ENCODE peak calls at places on chromosomes 3 and 15, in seven cellular contexts. J is OCI-LY7, M is K562, E is AG10803, G is endothelial cell, W is NB4, V is suprapubic skin. B is an unnamed sample.

GRCh38 chr15:39140060-39140604 is 440.7 kb upstream of the THBS1 start:
- DNase-seq in J (no peak), M (peak), E (peak), G (peak), W (no peak), V (no peak), B (peak)

GRCh38 chr15:40150163-40150925 is 10.5 kb upstream of the BUB1B start:
- DNase-seq in J (no peak), M (no peak), E (peak), G (no peak), W (peak), V (no peak), B (no peak)

GRCh38 chr15:38323895-38324294 is 71.3 kb downstream of the SPRED1 start:
- DNase-seq in J (no peak), M (peak), E (no peak), G (no peak), W (no peak), V (no peak), B (no peak)

GRCh38 chr3:196886175-196886574 is 18.5 kb downstream of the SENP5 start:
- DNase-seq in J (no peak), M (no peak), E (no peak), G (no peak), W (no peak), V (no peak), B (no peak)

GRCh38 chr3:120432105-120432860 is 18.5 kb downstream of the FSTL1 start:
- DNase-seq in J (no peak), M (no peak), E (peak), G (no peak), W (no peak), V (peak), B (no peak)

GRCh38 chr15:51864408-51865056 is 35.1 kb downstream of the TMOD3 start:
- DNase-seq in J (no peak), M (no peak), E (peak), G (no peak), W (no peak), V (no peak), B (no peak)

GRCh38 chr15:85044251-85044853 is 62.7 kb downstream of the PDE8A start:
- DNase-seq in J (peak), M (no peak), E (peak), G (peak), W (peak), V (no peak), B (no peak)

GRCh38 chr3:194637066-194637465 is 3.8 kb upstream of the TMEM44 start:
- DNase-seq in J (no peak), M (no peak), E (no peak), G (no peak), W (no peak), V (no peak), B (no peak)

GRCh38 chr3:66797916-66798560 is 200.1 kb upstream of the KBTBD8 start:
- DNase-seq in J (no peak), M (no peak), E (peak), G (peak), W (no peak), V (no peak), B (peak)

GRCh38 chr15:68598171-68599152 is 19.7 kb downstream of the CORO2B start:
- DNase-seq in J (no peak), M (no peak), E (peak), G (no peak), W (no peak), V (no peak), B (no peak)

GRCh38 chr3:187966636-187967035 is 187.3 kb upstream of the LPP start:
- DNase-seq in J (peak), M (no peak), E (no peak), G (no peak), W (no peak), V (no peak), B (no peak)

GRCh38 chr15:89630260-89630659 is 25.0 kb downstream of the KIF7 start:
- DNase-seq in J (no peak), M (no peak), E (no peak), G (no peak), W (no peak), V (peak), B (no peak)

GRCh38 chr3:17632401-17633100 is 109.9 kb downstream of the TBC1D5 start:
- DNase-seq in J (no peak), M (peak), E (peak), G (no peak), W (peak), V (no peak), B (no peak)

GRCh38 chr15:56327721-56328502 is 37.3 kb upstream of the TEX9 start:
- DNase-seq in J (no peak), M (no peak), E (peak), G (no peak), W (no peak), V (peak), B (no peak)

GRCh38 chr15:35519536-35520149 is 26.3 kb downstream of the DPH6 start:
- DNase-seq in J (peak), M (no peak), E (peak), G (peak), W (peak), V (no peak), B (no peak)

GRCh38 chr15:75454471-75455418 is 3.3 kb upstream of the SIN3A start:
- DNase-seq in J (peak), M (peak), E (peak), G (peak), W (peak), V (peak), B (peak)

GRCh38 chr3:30894521-30895289 is at the start of gene GADL1:
- DNase-seq in J (no peak), M (peak), E (peak), G (peak), W (peak), V (no peak), B (peak)

GRCh38 chr3:110878692-110879091 is 192.9 kb upstream of the NECTIN3 start:
- DNase-seq in J (no peak), M (no peak), E (no peak), G (no peak), W (no peak), V (no peak), B (no peak)

GRCh38 chr3:110886514-110886913 is 185.1 kb upstream of the NECTIN3 start:
- DNase-seq in J (no peak), M (no peak), E (peak), G (no peak), W (no peak), V (no peak), B (no peak)

DNA sequence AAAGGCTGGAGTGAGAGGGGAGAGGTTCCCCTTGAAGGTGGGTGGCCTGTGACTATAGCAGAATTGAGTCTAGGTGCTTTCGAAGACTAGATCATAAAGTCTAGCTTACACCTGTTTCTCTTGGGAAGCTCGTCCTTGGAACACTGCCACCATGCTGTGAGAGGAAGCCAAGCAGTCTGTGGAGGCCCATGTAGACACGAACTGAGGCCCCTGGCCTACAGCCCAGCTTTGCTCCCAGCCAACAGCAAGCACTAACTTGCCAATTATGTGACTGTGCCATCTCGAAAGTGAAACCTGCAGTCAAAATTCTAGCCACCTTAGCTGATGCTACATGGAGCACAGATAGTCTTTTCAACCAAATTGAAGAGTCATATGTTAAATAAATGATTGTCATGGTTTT is 190.5 kb upstream of the NECTIN3 start:
- DNase-seq in J (peak), M (peak), E (peak), G (no peak), W (peak), V (no peak), B (no peak)
- TF ChIP-seq CTCF in J (peak), M (no peak), E (no peak), G (no peak), W (peak), V (no peak), B (peak)

DNA sequence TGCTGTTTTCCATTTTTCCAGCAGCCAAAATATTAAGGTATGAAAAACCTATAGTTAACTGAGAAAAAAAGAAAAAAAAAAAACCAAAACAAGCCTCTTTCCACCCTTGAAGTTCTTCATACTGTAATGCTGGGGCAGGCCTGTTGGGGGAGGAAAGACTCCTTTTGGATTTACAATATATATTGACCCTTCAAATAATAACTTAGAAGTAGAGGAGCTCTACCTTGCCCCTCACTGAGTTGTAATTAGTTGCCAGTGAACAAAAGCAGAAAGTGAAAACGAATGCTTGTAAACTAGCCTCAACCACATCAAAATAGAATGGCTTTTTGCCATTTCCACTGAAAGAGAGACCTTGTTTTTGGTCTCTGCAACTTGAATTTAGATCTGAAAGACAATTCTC is 326.6 kb downstream of the NR2F2 start:
- DNase-seq in J (no peak), M (no peak), E (no peak), G (no peak), W (peak), V (no peak), B (no peak)
- TF ChIP-seq CTCF in J (no peak), M (no peak), E (no peak), G (peak), W (peak), V (no peak), B (no peak)

GRCh38 chr3:48929358-48930035 is 10.9 kb downstream of the ARIH2 start:
- DNase-seq in J (no peak), M (no peak), E (no peak), G (no peak), W (no peak), V (no peak), B (no peak)
- TF ChIP-seq CTCF in J (no peak), M (no peak), E (no peak), G (no peak), W (no peak), V (no peak), B (no peak)

GRCh38 chr15:98706986-98707385 is 58.6 kb downstream of the IGF1R start:
- DNase-seq in J (no peak), M (no peak), E (no peak), G (no peak), W (no peak), V (no peak), B (no peak)

GRCh38 chr15:98706387-98706786 is 58.0 kb downstream of the IGF1R start:
- DNase-seq in J (no peak), M (no peak), E (no peak), G (no peak), W (no peak), V (no peak), B (no peak)

GRCh38 chr15:98705070-98705469 is 56.7 kb downstream of the IGF1R start:
- DNase-seq in J (no peak), M (no peak), E (no peak), G (no peak), W (no peak), V (no peak), B (no peak)

GRCh38 chr15:98711810-98712209 is 63.5 kb downstream of the IGF1R start:
- DNase-seq in J (no peak), M (no peak), E (no peak), G (no peak), W (no peak), V (no peak), B (no peak)

GRCh38 chr15:98708191-98708590 is 59.9 kb downstream of the IGF1R start:
- DNase-seq in J (no peak), M (no peak), E (no peak), G (no peak), W (no peak), V (no peak), B (no peak)
- TF ChIP-seq CTCF in J (no peak), M (no peak), E (no peak), G (no peak), W (no peak), V (no peak), B (no peak)

GRCh38 chr3:171542976-171543375 is 82.8 kb upstream of the TNIK start:
- DNase-seq in J (no peak), M (no peak), E (no peak), G (no peak), W (no peak), V (no peak), B (no peak)

GRCh38 chr3:171543759-171544284 is 83.6 kb upstream of the TNIK start:
- DNase-seq in J (no peak), M (no peak), E (no peak), G (no peak), W (no peak), V (no peak), B (no peak)

GRCh38 chr3:171541181-171541580 is 81.0 kb upstream of the TNIK start:
- DNase-seq in J (no peak), M (no peak), E (no peak), G (no peak), W (no peak), V (no peak), B (no peak)

GRCh38 chr3:171535799-171536198 is 75.6 kb upstream of the TNIK start:
- DNase-seq in J (no peak), M (no peak), E (no peak), G (no peak), W (no peak), V (no peak), B (no peak)

DNA sequence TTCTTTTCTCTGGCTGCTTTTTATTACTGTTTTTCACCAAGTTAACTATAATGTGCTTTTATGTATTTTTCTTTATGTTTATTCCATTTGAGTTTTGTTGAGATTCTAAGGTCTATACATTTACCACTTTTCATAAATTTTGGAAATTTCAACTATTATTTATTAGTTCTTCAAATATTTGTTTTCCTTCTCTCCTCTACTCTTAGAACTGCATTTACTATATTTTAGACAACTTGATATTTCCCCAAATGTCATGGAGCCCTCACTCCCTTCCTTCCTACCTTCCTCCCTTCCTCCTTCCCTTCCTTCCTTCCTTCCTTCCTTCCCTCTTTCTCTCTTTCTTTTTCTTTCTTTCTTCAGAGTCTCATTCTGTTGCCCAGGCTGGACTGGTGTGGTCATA is 81.4 kb upstream of the TNIK start:
- DNase-seq in J (no peak), M (no peak), E (no peak), G (no peak), W (no peak), V (no peak), B (no peak)
- TF ChIP-seq CTCF in J (no peak), M (no peak), E (no peak), G (no peak), W (no peak), V (no peak), B (no peak)

B was measured in glutamatergic neuron.